ENCODE peak calls at places on chromosomes 11 and 22, in seven cellular contexts. J, Z, A, K, I, Y and F are unnamed samples.

GRCh38 chr11:13962562-13963168 is at the start of gene SPON1:
- DNase-seq in J (no peak), Z (peak), A (no peak), K (peak), I (no peak), Y (no peak), F (peak)

GRCh38 chr22:44728761-44729261 is 23.6 kb upstream of the ARHGAP8 start:
- DNase-seq in J (no peak), Z (no peak), A (no peak), K (no peak), I (no peak), Y (no peak), F (no peak)

GRCh38 chr11:129374993-129375721 is 491 bp upstream of the BARX2 start:
- DNase-seq in J (no peak), Z (no peak), A (no peak), K (peak), I (no peak), Y (no peak), F (peak)

GRCh38 chr22:17214416-17215043 is 4.7 kb downstream of the ADA2 start:
- DNase-seq in J (no peak), Z (no peak), A (no peak), K (no peak), I (no peak), Y (no peak), F (no peak)

GRCh38 chr11:64090811-64091516 is 55.2 kb downstream of the FLRT1 start:
- DNase-seq in J (no peak), Z (no peak), A (no peak), K (no peak), I (no peak), Y (no peak), F (no peak)

GRCh38 chr11:118002541-118003019 is 16.4 kb downstream of the IL10RA start:
- DNase-seq in J (no peak), Z (no peak), A (no peak), K (no peak), I (peak), Y (no peak), F (no peak)

GRCh38 chr11:93740802-93741093 is 547 bp downstream of the TAF1D start:
- DNase-seq in J (no peak), Z (peak), A (no peak), K (no peak), I (peak), Y (peak), F (peak)

GRCh38 chr11:27697679-27698275 is 2.5 kb downstream of the BDNF start:
- DNase-seq in J (no peak), Z (no peak), A (no peak), K (no peak), I (no peak), Y (no peak), F (no peak)

GRCh38 chr22:24106385-24107381 is 74.6 kb upstream of the SUSD2 start:
- DNase-seq in J (no peak), Z (peak), A (no peak), K (peak), I (no peak), Y (no peak), F (peak)

GRCh38 chr22:47627561-47628253 is 865.3 kb downstream of the TBC1D22A start:
- DNase-seq in J (peak), Z (no peak), A (no peak), K (no peak), I (peak), Y (no peak), F (no peak)

GRCh38 chr11:130612291-130612802 is 163.9 kb downstream of the ADAMTS15 start:
- DNase-seq in J (no peak), Z (no peak), A (no peak), K (no peak), I (no peak), Y (no peak), F (no peak)

GRCh38 chr11:61172353-61172752 is 11.1 kb upstream of the VPS37C start:
- DNase-seq in J (no peak), Z (no peak), A (no peak), K (no peak), I (peak), Y (no peak), F (no peak)

GRCh38 chr11:76642341-76642740 is 28.2 kb downstream of the LRRC32 start:
- DNase-seq in J (no peak), Z (no peak), A (no peak), K (no peak), I (peak), Y (no peak), F (no peak)

GRCh38 chr11:46903846-46904245 is 14.5 kb downstream of the LRP4 start:
- DNase-seq in J (no peak), Z (no peak), A (no peak), K (no peak), I (no peak), Y (no peak), F (no peak)

GRCh38 chr11:16959528-16960100 is 54.6 kb downstream of the PLEKHA7 start:
- DNase-seq in J (no peak), Z (no peak), A (no peak), K (no peak), I (no peak), Y (no peak), F (no peak)

GRCh38 chr22:45225732-45226560 is 14.7 kb downstream of the KIAA0930 start:
- DNase-seq in J (no peak), Z (no peak), A (no peak), K (no peak), I (peak), Y (peak), F (no peak)

GRCh38 chr11:35274909-35275807 is 136.2 kb downstream of the CD44 start:
- DNase-seq in J (no peak), Z (no peak), A (peak), K (no peak), I (peak), Y (peak), F (no peak)

DNA sequence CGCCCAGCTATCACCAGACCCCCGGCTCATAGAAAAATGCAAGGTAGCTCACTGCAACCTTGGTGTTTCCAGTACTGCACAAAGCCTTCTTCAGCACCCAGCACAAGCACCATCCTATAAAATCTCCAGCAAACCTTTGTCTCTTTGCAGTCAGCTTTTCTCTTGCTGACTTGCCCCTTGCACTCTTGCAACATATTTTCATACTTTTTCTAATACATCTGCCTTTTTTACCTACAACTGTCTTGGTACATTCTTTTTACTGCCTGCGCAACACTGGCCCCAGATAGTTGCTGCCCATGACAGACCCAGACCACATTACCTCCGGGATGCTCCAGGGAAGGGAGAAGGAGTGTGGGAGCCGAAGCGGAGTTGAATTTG is 142.4 kb downstream of the MPPED1 start:
- DNase-seq in J (no peak), Z (no peak), A (no peak), K (no peak), I (no peak), Y (no peak), F (no peak)
- TF ChIP-seq CTCF in J (no peak), Z (no peak), A (no peak), K (no peak), I (no peak), Y (no peak), F (no peak)

GRCh38 chr11:70942593-70942992 is 309.8 kb downstream of the SHANK2 start:
- DNase-seq in J (peak), Z (peak), A (no peak), K (peak), I (no peak), Y (peak), F (no peak)
- TF ChIP-seq CTCF in J (peak), Z (peak), A (no peak), K (peak), I (no peak), Y (peak), F (no peak)

GRCh38 chr11:131748146-131749050 is 378.0 kb downstream of the NTM start:
- DNase-seq in J (no peak), Z (peak), A (no peak), K (peak), I (no peak), Y (peak), F (peak)
- TF ChIP-seq CTCF in J (peak), Z (peak), A (peak), K (peak), I (no peak), Y (peak), F (peak)

GRCh38 chr11:57001674-57002401 is 13.1 kb downstream of the OR5AK2 start:
- DNase-seq in J (no peak), Z (no peak), A (no peak), K (no peak), I (no peak), Y (no peak), F (no peak)
- TF ChIP-seq CTCF in J (peak), Z (no peak), A (no peak), K (no peak), I (no peak), Y (no peak), F (no peak)